ENCODE peak calls at places on chromosomes 16 and 17, in six cellular contexts. B is head of caudate nucleus; H is AG04450; G is fibroblast of pulmonary artery; P is CD8-positive, alpha-beta memory T cell; O is left colon. E is an unnamed sample.

GRCh38 chr17:39963826-39964225 is 1.0 kb downstream of the GSDMA start:
- DNase-seq in B (no peak), H (no peak), G (no peak), P (no peak), O (no peak), E (no peak)

GRCh38 chr17:78365561-78366108 is 5.8 kb upstream of the SOCS3 start:
- DNase-seq in B (no peak), H (no peak), G (no peak), P (no peak), O (no peak), E (no peak)

GRCh38 chr16:674968-675883 is at the start of gene RHBDL1:
- DNase-seq in B (peak), H (no peak), G (no peak), P (no peak), O (peak), E (peak)

GRCh38 chr17:41602524-41602923 is 10.0 kb downstream of the KRT16 start:
- DNase-seq in B (no peak), H (no peak), G (no peak), P (no peak), O (no peak), E (no peak)

GRCh38 chr17:36848008-36848902 is 89.0 kb upstream of the LHX1 start:
- DNase-seq in B (no peak), H (no peak), G (peak), P (no peak), O (no peak), E (no peak)

GRCh38 chr17:56543280-56543679 is 50.2 kb upstream of the NOG start:
- DNase-seq in B (no peak), H (no peak), G (no peak), P (no peak), O (no peak), E (no peak)

GRCh38 chr17:3796110-3796821 is 4.7 kb downstream of the ITGAE start:
- DNase-seq in B (no peak), H (no peak), G (no peak), P (peak), O (peak), E (peak)

GRCh38 chr16:83701494-83701893 is 106.3 kb upstream of the HSBP1 start:
- DNase-seq in B (peak), H (peak), G (peak), P (no peak), O (peak), E (no peak)

GRCh38 chr17:39678340-39679116 is 9.3 kb downstream of the PGAP3 start:
- DNase-seq in B (no peak), H (no peak), G (no peak), P (no peak), O (peak), E (no peak)

GRCh38 chr17:82938486-82939212 is 98.8 kb upstream of the ZNF750 start:
- DNase-seq in B (peak), H (no peak), G (no peak), P (no peak), O (peak), E (no peak)

GRCh38 chr17:57672205-57672632 is 72.9 kb downstream of the CCDC182 start:
- DNase-seq in B (no peak), H (no peak), G (peak), P (peak), O (no peak), E (peak)

GRCh38 chr16:88437367-88437964 is 15.6 kb upstream of the ZFPM1 start:
- DNase-seq in B (peak), H (no peak), G (peak), P (peak), O (peak), E (peak)

GRCh38 chr17:42321555-42321954 is 33.3 kb downstream of the STAT5A start:
- DNase-seq in B (no peak), H (no peak), G (no peak), P (no peak), O (no peak), E (no peak)

GRCh38 chr17:79566251-79566955 is 44.4 kb downstream of the RBFOX3 start:
- DNase-seq in B (no peak), H (no peak), G (no peak), P (no peak), O (no peak), E (no peak)

GRCh38 chr16:85543536-85543935 is 69.6 kb upstream of the GSE1 start:
- DNase-seq in B (no peak), H (no peak), G (no peak), P (no peak), O (no peak), E (no peak)

GRCh38 chr17:78868391-78868790 is 27.8 kb upstream of the USP36 start:
- DNase-seq in B (no peak), H (peak), G (no peak), P (no peak), O (no peak), E (no peak)

GRCh38 chr16:57304169-57305061 is 19.9 kb upstream of the PLLP start:
- DNase-seq in B (no peak), H (no peak), G (peak), P (no peak), O (peak), E (no peak)

GRCh38 chr16:87033541-87034300 is 283.5 kb downstream of the C16orf95 start:
- DNase-seq in B (no peak), H (no peak), G (peak), P (no peak), O (no peak), E (no peak)

GRCh38 chr16:247027-247426 is 12.4 kb downstream of the FAM234A start:
- DNase-seq in B (no peak), H (no peak), G (no peak), P (no peak), O (no peak), E (peak)

GRCh38 chr16:8931864-8932263 is 31.8 kb downstream of the USP7 start:
- DNase-seq in B (peak), H (peak), G (peak), P (peak), O (peak), E (peak)

GRCh38 chr16:88194397-88195020 is 188.2 kb upstream of the ZNF469 start:
- DNase-seq in B (peak), H (no peak), G (no peak), P (no peak), O (peak), E (no peak)

GRCh38 chr16:72637306-72637705 is 410.6 kb downstream of the ZFHX3 start:
- DNase-seq in B (no peak), H (peak), G (peak), P (no peak), O (no peak), E (no peak)

GRCh38 chr16:24685539-24686432 is 43.7 kb upstream of the TNRC6A start:
- DNase-seq in B (peak), H (no peak), G (peak), P (no peak), O (peak), E (no peak)

GRCh38 chr17:59627269-59627668 is 7.6 kb downstream of the CLTC start:
- DNase-seq in B (no peak), H (no peak), G (no peak), P (no peak), O (no peak), E (no peak)

GRCh38 chr16:85781685-85782370 is 17.5 kb downstream of the EMC8 start:
- DNase-seq in B (peak), H (no peak), G (peak), P (no peak), O (peak), E (no peak)

GRCh38 chr16:11497851-11498289 is 88.8 kb downstream of the LITAF start:
- DNase-seq in B (no peak), H (no peak), G (peak), P (no peak), O (no peak), E (no peak)

GRCh38 chr16:30652005-30652296 is 1.2 kb downstream of the PRR14 start:
- DNase-seq in B (no peak), H (no peak), G (no peak), P (no peak), O (no peak), E (no peak)

GRCh38 chr16:54268766-54269165 is 17.8 kb downstream of the IRX3 start:
- DNase-seq in B (no peak), H (no peak), G (no peak), P (no peak), O (no peak), E (no peak)

GRCh38 chr17:72376486-72377345 is 255.9 kb downstream of the SOX9 start:
- DNase-seq in B (no peak), H (no peak), G (no peak), P (no peak), O (no peak), E (no peak)

GRCh38 chr16:87854053-87854906 is 15.0 kb downstream of the SLC7A5 start:
- DNase-seq in B (no peak), H (no peak), G (no peak), P (no peak), O (peak), E (no peak)

GRCh38 chr16:67470314-67470713 is 10.6 kb downstream of the ATP6V0D1 start:
- DNase-seq in B (peak), H (no peak), G (no peak), P (no peak), O (no peak), E (no peak)

GRCh38 chr17:82963104-82963950 is 116.1 kb upstream of the METRNL start:
- DNase-seq in B (peak), H (peak), G (peak), P (peak), O (peak), E (peak)

GRCh38 chr16:8714143-8714542 is 39.7 kb downstream of the ABAT start:
- DNase-seq in B (no peak), H (no peak), G (no peak), P (no peak), O (no peak), E (no peak)

GRCh38 chr17:32370426-32370825 is 20.5 kb downstream of the ZNF207 start:
- DNase-seq in B (no peak), H (no peak), G (no peak), P (no peak), O (no peak), E (no peak)

GRCh38 chr17:42114118-42114517 is 1.6 kb upstream of the DHX58 start:
- DNase-seq in B (no peak), H (no peak), G (no peak), P (no peak), O (no peak), E (no peak)

GRCh38 chr16:68387301-68387700 is 61.0 kb downstream of the SMPD3 start:
- DNase-seq in B (no peak), H (no peak), G (no peak), P (no peak), O (peak), E (no peak)